ENCODE peak calls at places on chromosomes 3 and 15, in eight cellular contexts. Q is psoas muscle, N is NCI-H460, I is NCI-H345, E is AML-193, V is heart right ventricle, W is cerebellum, G is frontal cortex. X is an unnamed sample.

GRCh38 chr3:50600141-50600753 is 11.3 kb downstream of the CISH start:
- DNase-seq in W (no peak), I (no peak), Q (peak; percentile 63), G (no peak), N (no peak), E (no peak), V (no peak), X (peak; percentile 65)

GRCh38 chr15:48798319-48798718 is 12.6 kb downstream of the CEP152 start:
- DNase-seq in Q (no peak), E (no peak), N (no peak), V (no peak), W (no peak), I (peak; percentile 32), G (no peak), X (no peak)

GRCh38 chr15:67776600-67776999 is 48.7 kb upstream of the SKOR1 start:
- DNase-seq in N (no peak), W (no peak), Q (no peak), V (no peak), E (no peak), G (no peak), I (no peak), X (no peak)

GRCh38 chr15:26516102-26516980 is 256.5 kb downstream of the GABRB3 start:
- DNase-seq in N (no peak), E (no peak), I (no peak), G (no peak), V (no peak), Q (no peak), W (no peak), X (no peak)

GRCh38 chr3:89372456-89372855 is 265.0 kb downstream of the EPHA3 start:
- DNase-seq in N (no peak), I (no peak), W (no peak), G (no peak), E (no peak), Q (no peak), V (no peak), X (no peak)

GRCh38 chr15:69591905-69592508 is 139.4 kb downstream of the RPLP1 start:
- DNase-seq in I (peak; percentile 89), W (no peak), E (no peak), G (no peak), N (peak; percentile 82), Q (no peak), V (no peak), X (no peak)

GRCh38 chr15:100350434-100351226 is 8.9 kb upstream of the ADAMTS17 start:
- DNase-seq in Q (no peak), E (peak; percentile 72), W (no peak), I (peak; percentile 62), N (peak; percentile 82), G (no peak), V (no peak), X (no peak)

GRCh38 chr15:52529940-52530339 is 1.3 kb upstream of the MYO5A start:
- DNase-seq in N (no peak), E (no peak), G (no peak), W (no peak), I (no peak), V (no peak), Q (no peak), X (no peak)

GRCh38 chr3:19147905-19148767 is at the start of gene KCNH8:
- DNase-seq in Q (no peak), N (no peak), I (peak; percentile 71), W (peak; percentile 4), G (peak; percentile 70), E (no peak), V (peak; percentile 3), X (peak; percentile 57)

GRCh38 chr3:122893754-122894668 is 99.1 kb downstream of the SLC49A4 start:
- DNase-seq in Q (no peak), G (no peak), E (no peak), V (peak; percentile 38), N (no peak), W (no peak), I (no peak), X (no peak)

GRCh38 chr3:176359211-176359610 is 838.1 kb downstream of the TBL1XR1 start:
- DNase-seq in I (no peak), G (no peak), N (no peak), W (no peak), Q (no peak), V (no peak), E (no peak), X (no peak)

GRCh38 chr3:78204977-78205376 is 1165.1 kb downstream of the ROBO2 start:
- DNase-seq in I (peak; percentile 24), V (peak; percentile 3), G (no peak), Q (no peak), N (no peak), W (no peak), E (no peak), X (no peak)

GRCh38 chr3:63192248-63192647 is 85.9 kb upstream of the SYNPR start:
- DNase-seq in E (no peak), V (no peak), Q (no peak), W (no peak), N (no peak), G (no peak), I (peak; percentile 31), X (no peak)

GRCh38 chr15:81001180-81002003 is 669 bp downstream of the TLNRD1 start:
- DNase-seq in Q (peak; percentile 62), N (no peak), G (peak; percentile 71), W (peak; percentile 52), I (peak; percentile 27), V (peak; percentile 75), E (peak; percentile 34), X (peak; percentile 89)

GRCh38 chr15:39394534-39394933 is 186.3 kb upstream of the THBS1 start:
- DNase-seq in Q (no peak), W (no peak), G (no peak), N (no peak), E (no peak), V (no peak), I (no peak), X (no peak)

GRCh38 chr15:44710236-44711088 is 661 bp downstream of the PATL2 start:
- DNase-seq in V (peak; percentile 48), E (peak; percentile 75), Q (peak; percentile 20), W (no peak), N (no peak), I (no peak), G (no peak), X (no peak)

GRCh38 chr3:4945318-4945717 is 33.9 kb upstream of the BHLHE40 start:
- DNase-seq in W (no peak), G (no peak), E (no peak), V (no peak), Q (no peak), N (no peak), I (no peak), X (no peak)

GRCh38 chr3:115068799-115069198 is 78.3 kb downstream of the ZBTB20 start:
- DNase-seq in W (no peak), N (no peak), E (no peak), V (no peak), I (no peak), G (no peak), Q (no peak), X (no peak)

GRCh38 chr3:25428003-25428861 is at the start of gene RARB:
- DNase-seq in E (no peak), V (peak; percentile 84), Q (peak; percentile 53), I (no peak), W (peak; percentile 37), N (peak; percentile 89), G (peak; percentile 48), X (peak; percentile 71)

GRCh38 chr3:143349455-143349854 is 229.9 kb downstream of the CHST2 start:
- DNase-seq in G (no peak), W (no peak), Q (no peak), I (no peak), N (no peak), V (no peak), E (no peak), X (no peak)

GRCh38 chr15:52527898-52528464 is 699 bp downstream of the MYO5A start:
- DNase-seq in W (peak; percentile 49), E (peak; percentile 31), N (no peak), G (peak; percentile 46), V (peak; percentile 10), Q (peak; percentile 25), I (peak; percentile 26), X (no peak)

GRCh38 chr3:115876860-115877646 is 253.7 kb downstream of the GAP43 start:
- DNase-seq in W (peak; percentile 13), G (no peak), Q (no peak), I (no peak), N (no peak), V (no peak), E (no peak), X (no peak)

GRCh38 chr15:70149667-70150404 is 52.1 kb upstream of the TLE3 start:
- DNase-seq in G (no peak), Q (no peak), V (no peak), N (peak; percentile 41), W (no peak), E (no peak), I (no peak), X (no peak)

GRCh38 chr15:70058642-70059360 is 38.9 kb downstream of the TLE3 start:
- DNase-seq in I (no peak), W (no peak), E (no peak), N (no peak), V (no peak), Q (no peak), G (no peak), X (no peak)

X was measured in right cardiac atrium.